ENCODE peak calls at places on chromosomes 5 and 9, in nine cellular contexts. D is HCT116, I is left ventricle myocardium inferior, F is gastrocnemius medialis, Q is right lobe of liver, O is neuronal stem cell, K is lower lobe of right lung, G is small intestine, A is tibial artery. V is an unnamed sample.
A peak's percentile ranks its signal among the peaks of the same experiment; 100 is the strongest.

GRCh38 chr5:170885779-170886178 is 24.0 kb downstream of the RANBP17 start:
- DNase-seq in K (no peak), D (no peak), G (no peak), A (no peak), F (no peak), O (no peak), Q (no peak), I (no peak), V (no peak)

GRCh38 chr5:139806726-139807646 is 11.4 kb downstream of the PSD2 start:
- DNase-seq in F (no peak), A (no peak), O (no peak), K (no peak), G (no peak), D (no peak), I (peak; percentile 3), Q (no peak), V (no peak)

GRCh38 chr5:58674070-58674469 is 91.2 kb downstream of the RAB3C start:
- DNase-seq in K (no peak), A (no peak), D (no peak), G (no peak), O (no peak), I (no peak), F (no peak), Q (no peak), V (no peak)

GRCh38 chr9:136566899-136567298 is 21.1 kb upstream of the NOTCH1 start:
- DNase-seq in G (no peak), O (no peak), F (peak; percentile 42), K (no peak), D (no peak), I (peak; percentile 66), A (peak; percentile 65), Q (peak; percentile 83), V (no peak)

GRCh38 chr9:135825435-135826187 is 81.7 kb downstream of the CAMSAP1 start:
- DNase-seq in G (no peak), D (no peak), Q (no peak), O (no peak), K (no peak), A (no peak), I (no peak), F (no peak), V (no peak)

GRCh38 chr9:131448818-131449217 is 53.9 kb upstream of the POMT1 start:
- DNase-seq in K (no peak), A (no peak), Q (no peak), D (no peak), G (no peak), I (no peak), O (no peak), F (no peak), V (no peak)

GRCh38 chr9:111622626-111623025 is 8.5 kb upstream of the DNAJC25 start:
- DNase-seq in G (peak; percentile 80), A (peak; percentile 60), Q (peak; percentile 56), O (no peak), I (no peak), D (no peak), F (no peak), K (peak; percentile 54), V (no peak)

GRCh38 chr5:43659075-43659474 is 56.1 kb downstream of the NNT start:
- DNase-seq in G (no peak), A (no peak), D (no peak), O (no peak), I (no peak), Q (no peak), K (no peak), F (no peak), V (no peak)

GRCh38 chr5:82859439-82860140 is 217.6 kb downstream of the TMEM167A start:
- DNase-seq in G (no peak), D (no peak), F (no peak), K (no peak), O (no peak), A (no peak), Q (no peak), I (no peak), V (no peak)

GRCh38 chr5:14108170-14108996 is 34.8 kb upstream of the TRIO start:
- DNase-seq in I (peak; percentile 44), Q (peak; percentile 43), D (peak; percentile 71), A (peak; percentile 51), G (peak; percentile 67), O (peak; percentile 43), K (peak; percentile 59), F (peak; percentile 39), V (peak; percentile 80)

GRCh38 chr5:55363861-55364260 is 56.1 kb downstream of the MTREX start:
- DNase-seq in F (no peak), Q (no peak), I (no peak), A (no peak), G (no peak), K (no peak), D (no peak), O (no peak), V (no peak)

GRCh38 chr9:104860280-104860679 is 67.7 kb downstream of the ABCA1 start:
- DNase-seq in G (no peak), I (no peak), K (no peak), Q (no peak), O (no peak), A (no peak), D (no peak), F (no peak), V (no peak)

DNA sequence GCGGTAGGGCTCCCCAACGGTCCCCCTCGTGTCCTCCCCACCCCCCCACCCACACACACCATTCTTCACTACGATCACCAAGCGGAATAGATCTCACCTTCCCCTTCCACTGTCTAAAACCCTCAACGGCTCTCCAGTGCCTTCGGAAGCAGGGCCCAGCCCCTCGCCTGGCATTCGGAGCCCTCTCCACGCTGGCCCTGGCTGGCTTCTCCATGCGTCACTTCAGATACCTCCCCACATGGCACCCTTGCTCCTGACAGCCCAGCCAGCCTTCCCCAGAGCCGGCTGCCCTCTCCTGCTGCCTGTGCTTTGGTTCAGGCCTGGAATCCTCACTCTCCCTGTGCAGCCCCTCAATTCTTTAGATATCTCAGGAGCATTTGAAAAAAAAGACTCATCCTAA is 126.6 kb downstream of the ZNF354C start:
- DNase-seq in F (no peak), O (no peak), D (no peak), K (peak; percentile 22), G (no peak), A (no peak), I (no peak), Q (no peak), V (no peak)
- H3K4me3 ChIP-seq in F (no peak overlapping the region), O (no peak overlapping the region), D (no peak overlapping the region), K (no peak overlapping the region), G (no peak overlapping the region), A (no peak overlapping the region), I (no peak overlapping the region), Q (no peak overlapping the region), V (no peak overlapping the region)

GRCh38 chr5:134844252-134844651 is 1.5 kb upstream of the C5orf24 start:
- DNase-seq in I (no peak), G (no peak), K (no peak), D (no peak), Q (no peak), A (no peak), O (no peak), F (no peak), V (no peak)
- H3K27ac ChIP-seq in I (no peak overlapping the region), G (no peak overlapping the region), K (no peak overlapping the region), D (no peak overlapping the region), Q (no peak overlapping the region), A (no peak overlapping the region), O (no peak overlapping the region), F (no peak overlapping the region), V (no peak overlapping the region)

GRCh38 chr5:132475531-132475930 is 15.0 kb downstream of the IRF1 start:
- DNase-seq in I (no peak), D (no peak), O (no peak), K (no peak), Q (peak; percentile 56), A (peak; percentile 20), F (no peak), G (peak; percentile 71), V (no peak)

GRCh38 chr5:132473608-132474007 is 17.0 kb downstream of the IRF1 start:
- DNase-seq in K (no peak), A (peak; percentile 13), Q (no peak), I (no peak), D (no peak), O (no peak), F (no peak), G (no peak), V (no peak)

GRCh38 chr5:132474131-132474723 is 16.3 kb downstream of the IRF1 start:
- DNase-seq in I (no peak), A (peak; percentile 3), Q (no peak), O (no peak), F (no peak), G (no peak), K (no peak), D (no peak), V (no peak)

GRCh38 chr5:132475939-132476852 is 14.4 kb downstream of the IRF1 start:
- DNase-seq in G (peak; percentile 91), A (peak; percentile 18), F (no peak), I (no peak), D (no peak), Q (peak; percentile 71), O (no peak), K (no peak), V (no peak)

GRCh38 chr5:132474881-132475511 is 15.6 kb downstream of the IRF1 start:
- DNase-seq in D (no peak), F (no peak), G (peak; percentile 51), O (no peak), I (no peak), Q (no peak), K (no peak), A (peak; percentile 17), V (no peak)
- H3K4me1 ChIP-seq in D (no peaks in the 10 kb centered on the region), F (no peaks in the 10 kb centered on the region), G (peaks cover 40% of the 10 kb centered on the region), O (no peaks in the 10 kb centered on the region), I (peaks cover 96% of the 10 kb centered on the region), Q (peaks cover 37% of the 10 kb centered on the region), K (peaks cover 69% of the 10 kb centered on the region), A (peaks cover 41% of the 10 kb centered on the region), V (peaks cover 13% of the 10 kb centered on the region)

GRCh38 chr5:127801751-127802476 is 98.7 kb downstream of the CCDC192 start:
- DNase-seq in G (no peak), I (no peak), O (no peak), F (no peak), Q (no peak), K (no peak), A (no peak), D (no peak), V (peak; percentile 88)
- H3K4me3 ChIP-seq in G (no peak overlapping the region), I (no peak overlapping the region), O (no peak overlapping the region), F (no peak overlapping the region), Q (no peak overlapping the region), K (no peak overlapping the region), A (no peak overlapping the region), D (no peak overlapping the region), V (no peak overlapping the region)

GRCh38 chr9:76177924-76178323 is 216.3 kb downstream of the RFK start:
- DNase-seq in D (no peak), A (no peak), K (no peak), G (no peak), F (no peak), I (no peak), O (no peak), Q (no peak), V (no peak)

GRCh38 chr9:76176176-76176575 is 218.1 kb downstream of the RFK start:
- DNase-seq in A (no peak), O (no peak), I (no peak), D (no peak), Q (no peak), F (no peak), K (no peak), G (no peak), V (no peak)

GRCh38 chr9:76181020-76181641 is 213.1 kb downstream of the RFK start:
- DNase-seq in Q (no peak), K (no peak), D (peak; percentile 26), O (no peak), F (no peak), A (no peak), I (no peak), G (peak; percentile 41), V (no peak)

GRCh38 chr9:76181781-76182180 is 212.4 kb downstream of the RFK start:
- DNase-seq in Q (no peak), K (no peak), A (no peak), I (no peak), O (no peak), G (no peak), F (no peak), D (no peak), V (no peak)

GRCh38 chr9:76180541-76180940 is 213.7 kb downstream of the RFK start:
- DNase-seq in Q (no peak), O (no peak), F (no peak), K (no peak), A (no peak), I (no peak), D (peak; percentile 2), G (peak; percentile 57), V (peak; percentile 46)
- H3K27ac ChIP-seq in Q (no peak overlapping the region), O (no peak overlapping the region), F (no peak overlapping the region), K (peak overlapping the region; percentile 46), A (no peak overlapping the region), I (no peak overlapping the region), D (no peak overlapping the region), G (no peak overlapping the region), V (peak overlapping the region; percentile 42)